ENCODE peak calls at places on chromosomes 11 and 22, in nine cellular contexts. J, W, R, N, M, G, K, X and Q are unnamed samples.
A peak's percentile ranks its signal among the peaks of the same experiment; 100 is the strongest.

GRCh38 chr22:49112176-49112575 is 715.5 kb downstream of the BRD1 start:
- DNase-seq in J (no peak), W (no peak), R (no peak), N (no peak), M (no peak), G (no peak), K (no peak), X (no peak), Q (no peak)

GRCh38 chr11:23151819-23152218 is 291.5 kb upstream of the CCDC179 start:
- DNase-seq in J (no peak), W (no peak), R (no peak), N (peak; percentile 1), M (no peak), G (no peak), K (no peak), X (no peak), Q (no peak)

GRCh38 chr22:20523118-20523983 is 15.9 kb downstream of the MED15 start:
- DNase-seq in J (peak; percentile 43), W (no peak), R (no peak), N (peak; percentile 33), M (no peak), G (no peak), K (no peak), X (peak; percentile 62), Q (no peak)

GRCh38 chr11:112113539-112114457 is 27.1 kb downstream of the SDHD start:
- DNase-seq in J (peak; percentile 61), W (no peak), R (no peak), N (peak; percentile 76), M (no peak), G (no peak), K (no peak), X (peak; percentile 76), Q (peak; percentile 14)

GRCh38 chr11:129894281-129895125 is 875 bp downstream of the NFRKB start:
- DNase-seq in J (peak; percentile 12), W (no peak), R (no peak), N (no peak), M (no peak), G (no peak), K (no peak), X (peak; percentile 2), Q (no peak)

GRCh38 chr22:32904044-32904443 is 102.5 kb downstream of the TIMP3 start:
- DNase-seq in J (peak; percentile 12), W (peak; percentile 22), R (no peak), N (peak; percentile 59), M (no peak), G (peak; percentile 33), K (peak; percentile 35), X (peak; percentile 61), Q (peak; percentile 38)

GRCh38 chr11:18699848-18700261 is 1.3 kb downstream of the TMEM86A start:
- DNase-seq in J (no peak), W (no peak), R (no peak), N (no peak), M (no peak), G (no peak), K (no peak), X (peak; percentile 30), Q (no peak)

GRCh38 chr22:30144391-30144790 is 64.1 kb downstream of the HORMAD2 start:
- DNase-seq in J (no peak), W (no peak), R (no peak), N (no peak), M (no peak), G (no peak), K (no peak), X (no peak), Q (no peak)

GRCh38 chr11:223026-223789 is 12.9 kb downstream of the SIRT3 start:
- DNase-seq in J (no peak), W (no peak), R (no peak), N (no peak), M (no peak), G (no peak), K (no peak), X (no peak), Q (no peak)

GRCh38 chr22:44068422-44069191 is 44.5 kb downstream of the PARVB start:
- DNase-seq in J (no peak), W (no peak), R (no peak), N (no peak), M (no peak), G (peak; percentile 21), K (peak; percentile 7), X (no peak), Q (no peak)

GRCh38 chr11:131495417-131495816 is 125.0 kb downstream of the NTM start:
- DNase-seq in J (no peak), W (no peak), R (no peak), N (no peak), M (no peak), G (peak; percentile 85), K (no peak), X (peak; percentile 26), Q (no peak)

GRCh38 chr22:44450503-44450902 is 47.5 kb downstream of the RTL6 start:
- DNase-seq in J (no peak), W (no peak), R (no peak), N (no peak), M (no peak), G (no peak), K (no peak), X (no peak), Q (no peak)

GRCh38 chr22:49396817-49397216 is 430.9 kb downstream of the BRD1 start:
- DNase-seq in J (no peak), W (no peak), R (no peak), N (no peak), M (no peak), G (no peak), K (no peak), X (no peak), Q (no peak)

GRCh38 chr11:119380160-119380815 is 1.2 kb downstream of the USP2 start:
- DNase-seq in J (no peak), W (no peak), R (no peak), N (no peak), M (no peak), G (no peak), K (no peak), X (no peak), Q (no peak)

GRCh38 chr11:12288212-12288933 is 89.0 kb upstream of the PARVA start:
- DNase-seq in J (peak; percentile 96), W (peak; percentile 92), R (peak; percentile 55), N (peak; percentile 96), M (no peak), G (peak; percentile 80), K (peak; percentile 92), X (peak; percentile 95), Q (peak; percentile 89)

GRCh38 chr22:49062155-49063039 is 765.3 kb downstream of the BRD1 start:
- DNase-seq in J (no peak), W (no peak), R (no peak), N (no peak), M (no peak), G (peak; percentile 95), K (no peak), X (no peak), Q (no peak)

GRCh38 chr11:70705930-70706329 is 307.6 kb downstream of the CTTN start:
- DNase-seq in J (no peak), W (no peak), R (no peak), N (no peak), M (no peak), G (no peak), K (no peak), X (no peak), Q (no peak)

GRCh38 chr11:128926000-128926399 is 16.7 kb downstream of the TP53AIP1 start:
- DNase-seq in J (no peak), W (no peak), R (no peak), N (no peak), M (no peak), G (no peak), K (no peak), X (no peak), Q (no peak)

GRCh38 chr11:28463826-28464225 is 355.6 kb downstream of the METTL15 start:
- DNase-seq in J (peak; percentile 45), W (no peak), R (no peak), N (no peak), M (no peak), G (no peak), K (no peak), X (no peak), Q (no peak)

GRCh38 chr11:7548659-7549283 is 35.0 kb downstream of the PPFIBP2 start:
- DNase-seq in J (no peak), W (no peak), R (no peak), N (no peak), M (no peak), G (peak; percentile 58), K (peak; percentile 47), X (no peak), Q (no peak)
- TF ChIP-seq CTCF in J (peak; percentile 9), W (peak; percentile 45), R (peak; percentile 71), N (no peak), M (peak; percentile 69), G (peak; percentile 21), K (no peak), X (no peak), Q (peak; percentile 21)

GRCh38 chr11:7303146-7303545 is 51.4 kb downstream of the SYT9 start:
- DNase-seq in J (no peak), W (no peak), R (no peak), N (no peak), M (no peak), G (no peak), K (no peak), X (no peak), Q (no peak)

GRCh38 chr11:7300281-7300680 is 48.6 kb downstream of the SYT9 start:
- DNase-seq in J (no peak), W (no peak), R (no peak), N (no peak), M (no peak), G (no peak), K (no peak), X (no peak), Q (no peak)

GRCh38 chr11:7299393-7299792 is 47.7 kb downstream of the SYT9 start:
- DNase-seq in J (no peak), W (no peak), R (no peak), N (no peak), M (no peak), G (no peak), K (no peak), X (no peak), Q (no peak)
- TF ChIP-seq CTCF in J (no peak), W (no peak), R (peak; percentile 42), N (no peak), M (no peak), G (no peak), K (no peak), X (no peak), Q (no peak)

GRCh38 chr11:9095421-9095820 is 4.0 kb upstream of the SCUBE2 start:
- DNase-seq in J (no peak), W (no peak), R (no peak), N (no peak), M (no peak), G (no peak), K (peak; percentile 50), X (no peak), Q (no peak)
- TF ChIP-seq CTCF in J (peak; percentile 21), W (no peak), R (peak; percentile 71), N (peak; percentile 17), M (no peak), G (no peak), K (peak; percentile 31), X (peak; percentile 26), Q (no peak)

GRCh38 chr11:78870655-78871054 is 296.0 kb upstream of the NARS2 start:
- DNase-seq in J (no peak), W (no peak), R (no peak), N (no peak), M (no peak), G (no peak), K (no peak), X (no peak), Q (no peak)

GRCh38 chr11:78869293-78869692 is 294.6 kb upstream of the NARS2 start:
- DNase-seq in J (no peak), W (no peak), R (no peak), N (no peak), M (no peak), G (no peak), K (no peak), X (no peak), Q (no peak)

GRCh38 chr11:78868563-78868962 is 293.9 kb upstream of the NARS2 start:
- DNase-seq in J (peak; percentile 5), W (no peak), R (no peak), N (no peak), M (no peak), G (no peak), K (no peak), X (no peak), Q (no peak)
- TF ChIP-seq CTCF in J (no peak), W (no peak), R (no peak), N (no peak), M (no peak), G (no peak), K (no peak), X (no peak), Q (no peak)